ENCODE peak calls at places on chromosomes 5 and 9, in eight cellular contexts. S, U, B, R, Z, F, E and J are unnamed samples.

GRCh38 chr5:33346534-33346933 is 94.2 kb upstream of the TARS1 start:
- DNase-seq in F (no peak), B (no peak), R (no peak), Z (no peak), U (no peak), E (no peak), S (no peak), J (no peak)

GRCh38 chr9:70256123-70256551 is 2.6 kb upstream of the SMC5 start:
- DNase-seq in S (no peak), U (peak; percentile 22), B (no peak), F (no peak), Z (no peak), E (peak; percentile 78), R (no peak), J (peak; percentile 24)

GRCh38 chr5:92525131-92525530 is 1055.9 kb downstream of the NR2F1-AS1 start:
- DNase-seq in E (no peak), U (no peak), F (no peak), S (no peak), R (no peak), Z (no peak), B (no peak), J (no peak)

GRCh38 chr9:121827251-121827967 is 176.0 kb downstream of the DAB2IP start:
- DNase-seq in Z (no peak), E (no peak), R (no peak), U (peak; percentile 1), B (peak; percentile 52), F (peak; percentile 57), S (no peak), J (peak; percentile 4)

GRCh38 chr5:140725799-140726471 is 25.7 kb downstream of the ZMAT2 start:
- DNase-seq in R (peak; percentile 25), U (peak; percentile 88), S (peak; percentile 33), Z (peak; percentile 31), B (no peak), E (peak; percentile 97), F (peak; percentile 93), J (peak; percentile 51)

GRCh38 chr5:74686962-74687751 is 2.1 kb downstream of the HEXB start:
- DNase-seq in U (no peak), Z (no peak), B (no peak), R (no peak), E (no peak), S (no peak), F (no peak), J (no peak)

GRCh38 chr9:28956111-28956880 is 1383.0 kb upstream of the C9orf72 start:
- DNase-seq in E (no peak), F (no peak), S (no peak), Z (no peak), R (no peak), B (no peak), U (no peak), J (no peak)

GRCh38 chr9:96859461-96860198 is 5.3 kb upstream of the ZNF782 start:
- DNase-seq in E (peak; percentile 98), B (no peak), U (peak; percentile 74), S (no peak), R (no peak), F (peak; percentile 70), Z (no peak), J (no peak)

GRCh38 chr5:176538505-176538806 is 1.3 kb upstream of the RNF44 start:
- DNase-seq in U (peak; percentile 31), B (no peak), Z (no peak), R (no peak), F (peak; percentile 70), E (no peak), S (no peak), J (no peak)
- H3K4me3 ChIP-seq in U (peak overlapping the region; percentile 72), B (no peak overlapping the region), Z (peak overlapping the region; percentile 87), R (peak overlapping the region; percentile 80), F (peak overlapping the region; percentile 99), E (no peak overlapping the region), S (no peak overlapping the region), J (peak overlapping the region; percentile 94)

DNA sequence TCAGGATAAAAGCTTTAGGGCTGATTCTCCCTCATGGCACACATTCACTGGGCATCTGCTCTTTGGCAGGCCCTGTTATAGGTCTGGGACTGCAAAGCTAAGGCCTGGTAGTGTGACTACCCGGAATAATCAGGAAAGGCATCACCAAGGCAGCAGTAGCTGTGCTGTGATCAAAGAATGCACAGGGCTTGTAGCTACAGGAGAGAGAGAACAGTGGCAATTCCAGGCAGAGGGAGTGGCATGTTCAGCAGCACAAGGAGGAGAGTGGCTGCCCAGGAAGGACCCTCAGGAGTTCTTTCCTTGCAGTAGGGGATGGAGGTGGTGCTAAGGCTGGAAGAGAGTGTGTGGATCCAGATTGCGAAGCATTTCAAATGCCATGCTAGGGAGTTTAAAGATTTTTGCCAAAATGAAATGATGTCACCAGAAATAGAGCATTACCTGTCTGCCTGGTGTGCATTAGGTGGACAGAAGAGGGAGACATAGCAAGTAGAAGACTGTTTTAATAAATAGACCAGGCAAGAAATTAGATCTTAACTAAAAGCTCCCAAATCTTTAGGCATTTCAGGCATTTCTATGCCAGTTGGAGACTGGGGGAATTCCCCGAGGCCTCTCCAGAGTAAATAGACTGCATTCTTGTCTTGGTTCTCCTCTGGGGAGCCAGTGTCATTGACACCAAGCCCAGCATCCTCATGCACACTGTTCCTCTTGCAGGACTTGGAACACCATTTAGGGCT is 69.1 kb downstream of the GPR21 start:
- DNase-seq in U (no peak), S (no peak), Z (no peak), B (no peak), E (peak; percentile 58), R (no peak), F (no peak), J (no peak)
- TF ChIP-seq CTCF in U (peak; percentile 35), S (no peak), Z (no peak), B (no peak), E (peak; percentile 59), R (peak; percentile 42), F (peak; percentile 51), J (no peak)

GRCh38 chr9:71878327-71879274 is 32.4 kb downstream of the ABHD17B start:
- DNase-seq in E (no peak), B (no peak), S (no peak), R (no peak), U (no peak), Z (no peak), F (no peak), J (peak; percentile 37)
- H3K9me3 ChIP-seq in E (no peaks in the 10 kb centered on the region), B (peaks cover 6% of the 10 kb centered on the region), S (peaks cover 31% of the 10 kb centered on the region), R (no peaks in the 10 kb centered on the region), U (peaks cover 14% of the 10 kb centered on the region), Z (peaks cover 17% of the 10 kb centered on the region), F (peaks cover 17% of the 10 kb centered on the region), J (no peaks in the 10 kb centered on the region)

GRCh38 chr9:72037571-72037970 is 22.8 kb downstream of the C9orf57 start:
- DNase-seq in B (no peak), R (no peak), F (no peak), S (no peak), U (no peak), Z (no peak), E (no peak), J (no peak)
- H3K4me3 ChIP-seq in B (no peak overlapping the region), R (no peak overlapping the region), F (no peak overlapping the region), S (no peak overlapping the region), U (no peak overlapping the region), Z (no peak overlapping the region), E (no peak overlapping the region), J (no peak overlapping the region)

GRCh38 chr5:177520906-177521513 is 4.2 kb upstream of the DDX41 start:
- DNase-seq in U (no peak), F (no peak), R (no peak), S (no peak), E (no peak), B (no peak), Z (no peak), J (no peak)
- TF ChIP-seq CTCF in U (peak; percentile 15), F (peak; percentile 49), R (no peak), S (no peak), E (no peak), B (no peak), Z (no peak), J (no peak)

GRCh38 chr5:169067641-169068316 is 233.2 kb downstream of the SLIT3 start:
- DNase-seq in E (no peak), Z (no peak), F (no peak), U (no peak), B (no peak), S (no peak), R (no peak), J (no peak)

GRCh38 chr5:169065400-169065799 is 235.5 kb downstream of the SLIT3 start:
- DNase-seq in B (no peak), U (no peak), E (no peak), R (no peak), F (no peak), Z (no peak), S (no peak), J (no peak)

GRCh38 chr5:169072223-169072622 is 228.7 kb downstream of the SLIT3 start:
- DNase-seq in E (no peak), U (no peak), B (no peak), Z (no peak), F (no peak), S (no peak), R (no peak), J (no peak)

DNA sequence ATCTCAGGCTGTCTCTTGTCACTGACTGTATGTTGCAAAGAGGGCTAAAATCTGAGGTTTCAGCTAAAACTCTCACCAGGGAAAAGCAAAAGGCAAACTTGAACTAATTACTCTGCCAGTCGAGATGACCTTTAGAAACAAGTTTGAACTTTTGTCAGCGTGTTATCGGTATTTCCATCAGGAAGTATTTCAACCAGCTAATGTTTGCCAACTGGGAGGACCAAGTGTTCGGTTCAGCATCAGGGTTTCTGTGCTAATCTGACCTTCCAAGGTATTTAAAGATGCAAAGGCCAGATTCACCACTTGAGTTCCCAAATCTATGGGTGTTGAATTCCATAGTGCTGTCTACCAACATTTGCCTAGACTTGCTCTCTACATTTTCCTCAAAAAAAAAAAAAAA is 230.5 kb downstream of the SLIT3 start:
- DNase-seq in E (no peak), R (no peak), F (no peak), B (no peak), U (no peak), S (no peak), Z (no peak), J (no peak)
- H3K9me3 ChIP-seq in E (no peaks in the 10 kb centered on the region), R (no peaks in the 10 kb centered on the region), F (no peaks in the 10 kb centered on the region), B (no peaks in the 10 kb centered on the region), U (no peaks in the 10 kb centered on the region), S (no peaks in the 10 kb centered on the region), Z (no peaks in the 10 kb centered on the region), J (no peaks in the 10 kb centered on the region)

GRCh38 chr9:303502-303901 is 88.8 kb downstream of the DOCK8 start:
- DNase-seq in F (no peak), E (no peak), S (no peak), U (no peak), Z (no peak), B (no peak), R (no peak), J (no peak)

GRCh38 chr9:306907-307306 is 92.2 kb downstream of the DOCK8 start:
- DNase-seq in R (no peak), U (peak; percentile 13), F (peak; percentile 71), Z (no peak), E (no peak), S (peak; percentile 35), B (no peak), J (peak; percentile 58)

GRCh38 chr9:304519-305185 is 90.0 kb downstream of the DOCK8 start:
- DNase-seq in B (no peak), Z (no peak), F (no peak), E (peak; percentile 82), S (no peak), R (no peak), U (no peak), J (no peak)

DNA sequence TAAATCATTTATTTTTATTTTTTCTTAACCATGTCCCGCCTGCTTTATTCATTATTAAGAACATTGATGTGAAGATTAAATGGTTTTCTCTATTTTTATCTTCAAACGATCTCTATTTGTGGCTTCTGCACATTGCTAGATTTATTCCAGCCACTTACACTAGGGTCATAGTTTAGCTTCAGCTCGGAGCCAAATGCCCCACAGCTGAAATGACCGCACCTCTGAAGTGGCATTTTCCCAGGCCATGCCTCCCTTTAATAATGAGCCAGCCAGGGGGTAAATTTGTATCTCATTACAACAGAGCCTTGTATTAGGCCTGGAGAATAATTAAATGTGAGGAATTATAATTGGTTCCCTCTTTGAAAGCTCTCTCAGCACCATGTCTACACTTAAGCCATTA is 89.4 kb downstream of the DOCK8 start:
- DNase-seq in Z (no peak), R (no peak), F (no peak), E (no peak), U (no peak), B (no peak), S (no peak), J (no peak)
- H3K4me3 ChIP-seq in Z (no peak overlapping the region), R (no peak overlapping the region), F (no peak overlapping the region), E (peak overlapping the region; percentile 1), U (no peak overlapping the region), B (no peak overlapping the region), S (no peak overlapping the region), J (no peak overlapping the region)